ENCODE peak calls at places on chromosomes 12 and 14, in eight cellular contexts. O is fibroblast of lung, G is neural progenitor cell, Y is hepatocyte, X is spleen, V is aorta, U is body of pancreas, T is A549. J is an unnamed sample.

GRCh38 chr14:68777644-68778043 is 15.2 kb downstream of the ZFP36L1 start:
- DNase-seq in O (no peak), G (no peak), Y (no peak), X (no peak), V (no peak), U (no peak), T (no peak), J (no peak)

GRCh38 chr14:23061995-23062394 is 4.7 kb upstream of the CDH24 start:
- DNase-seq in O (peak; percentile 94), G (no peak), Y (peak; percentile 83), X (no peak), V (peak; percentile 80), U (peak; percentile 79), T (peak; percentile 84), J (no peak)

GRCh38 chr14:57057803-57058202 is 210.9 kb downstream of the EXOC5 start:
- DNase-seq in O (no peak), G (no peak), Y (peak; percentile 10), X (no peak), V (no peak), U (peak; percentile 93), T (no peak), J (no peak)

GRCh38 chr14:59274991-59275391 is 86.5 kb downstream of the DAAM1 start:
- DNase-seq in O (peak; percentile 57), G (peak; percentile 47), Y (no peak), X (peak; percentile 69), V (no peak), U (peak; percentile 26), T (no peak), J (no peak)

GRCh38 chr12:120337730-120338129 is 10.2 kb upstream of the PLA2G1B start:
- DNase-seq in O (no peak), G (no peak), Y (no peak), X (no peak), V (no peak), U (no peak), T (no peak), J (no peak)

GRCh38 chr14:93207468-93208308 is 632 bp downstream of the UBR7 start:
- DNase-seq in O (peak; percentile 65), G (peak; percentile 79), Y (peak; percentile 75), X (no peak), V (no peak), U (peak; percentile 44), T (peak; percentile 72), J (peak; percentile 48)

GRCh38 chr12:108612788-108613282 is 15.0 kb upstream of the TMEM119 start:
- DNase-seq in O (peak; percentile 47), G (peak; percentile 48), Y (no peak), X (no peak), V (no peak), U (no peak), T (no peak), J (no peak)

GRCh38 chr14:34750233-34750632 is 35.8 kb upstream of the CFL2 start:
- DNase-seq in O (no peak), G (no peak), Y (no peak), X (no peak), V (no peak), U (no peak), T (no peak), J (no peak)

GRCh38 chr14:35229495-35230089 is 62.6 kb upstream of the PSMA6 start:
- DNase-seq in O (no peak), G (no peak), Y (no peak), X (no peak), V (no peak), U (no peak), T (no peak), J (no peak)

GRCh38 chr12:76346798-76347420 is 1.3 kb downstream of the BBS10 start:
- DNase-seq in O (peak; percentile 70), G (peak; percentile 33), Y (peak; percentile 68), X (no peak), V (peak; percentile 52), U (no peak), T (peak; percentile 54), J (no peak)

GRCh38 chr14:104926619-104927431 is 2.1 kb downstream of the PLD4 start:
- DNase-seq in O (no peak), G (no peak), Y (no peak), X (peak; percentile 89), V (no peak), U (no peak), T (no peak), J (no peak)

GRCh38 chr14:31013841-31014240 is 11.6 kb upstream of the AP4S1 start:
- DNase-seq in O (no peak), G (no peak), Y (no peak), X (no peak), V (no peak), U (no peak), T (no peak), J (no peak)

GRCh38 chr12:6536894-6537579 is 2.7 kb downstream of the GAPDH start:
- DNase-seq in O (peak; percentile 17), G (no peak), Y (no peak), X (no peak), V (no peak), U (no peak), T (peak; percentile 37), J (no peak)

GRCh38 chr14:68012861-68013260 is 193.3 kb downstream of the RAD51B start:
- DNase-seq in O (no peak), G (peak; percentile 2), Y (no peak), X (no peak), V (no peak), U (no peak), T (no peak), J (no peak)

GRCh38 chr14:98592611-98593170 is 679.3 kb downstream of the BCL11B start:
- DNase-seq in O (no peak), G (peak; percentile 15), Y (no peak), X (no peak), V (no peak), U (no peak), T (no peak), J (no peak)

GRCh38 chr12:122147514-122148290 is 26.3 kb downstream of the IL31 start:
- DNase-seq in O (no peak), G (no peak), Y (no peak), X (no peak), V (no peak), U (no peak), T (no peak), J (no peak)

GRCh38 chr12:122145505-122146330 is 28.3 kb downstream of the IL31 start:
- DNase-seq in O (no peak), G (no peak), Y (no peak), X (no peak), V (no peak), U (no peak), T (no peak), J (no peak)

GRCh38 chr12:122144885-122145284 is 29.1 kb downstream of the IL31 start:
- DNase-seq in O (no peak), G (no peak), Y (no peak), X (no peak), V (no peak), U (no peak), T (no peak), J (no peak)

GRCh38 chr12:122150127-122150681 is 23.8 kb downstream of the IL31 start:
- DNase-seq in O (no peak), G (no peak), Y (no peak), X (no peak), V (no peak), U (no peak), T (no peak), J (no peak)

DNA sequence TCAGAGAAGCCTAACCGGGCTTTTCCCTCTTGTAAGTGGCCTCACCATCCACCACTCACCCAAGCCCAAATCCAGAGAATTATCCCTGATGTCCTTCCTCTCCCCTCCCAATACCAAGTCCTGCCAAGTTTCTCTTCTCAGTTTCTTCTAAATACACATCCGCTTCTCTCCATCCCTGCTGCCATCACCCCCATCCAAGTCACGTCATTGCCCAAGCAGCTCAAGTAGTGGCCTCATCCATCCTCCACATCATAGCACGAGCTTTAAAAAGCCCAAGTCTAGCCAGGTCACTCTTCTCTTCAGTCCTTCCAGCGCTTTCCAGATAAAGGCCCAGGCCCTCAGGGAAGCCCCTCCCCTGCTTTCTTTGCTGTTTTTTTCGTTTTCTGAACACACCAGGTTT is 25.4 kb downstream of the IL31 start:
- DNase-seq in O (peak; percentile 36), G (no peak), Y (no peak), X (no peak), V (no peak), U (no peak), T (no peak), J (no peak)
- H3K27ac ChIP-seq in O (no peak overlapping the region), G (no peak overlapping the region), Y (no peak overlapping the region), X (no peak overlapping the region), V (no peak overlapping the region), U (no peak overlapping the region), T (no peak overlapping the region), J (no peak overlapping the region)

GRCh38 chr14:100225169-100225568 is 13.8 kb upstream of the YY1 start:
- DNase-seq in O (no peak), G (no peak), Y (no peak), X (no peak), V (no peak), U (no peak), T (no peak), J (no peak)
- H3K4me3 ChIP-seq in O (no peak overlapping the region), G (no peak overlapping the region), Y (no peak overlapping the region), X (no peak overlapping the region), V (no peak overlapping the region), U (no peak overlapping the region), T (no peak overlapping the region), J (no peak overlapping the region)

DNA sequence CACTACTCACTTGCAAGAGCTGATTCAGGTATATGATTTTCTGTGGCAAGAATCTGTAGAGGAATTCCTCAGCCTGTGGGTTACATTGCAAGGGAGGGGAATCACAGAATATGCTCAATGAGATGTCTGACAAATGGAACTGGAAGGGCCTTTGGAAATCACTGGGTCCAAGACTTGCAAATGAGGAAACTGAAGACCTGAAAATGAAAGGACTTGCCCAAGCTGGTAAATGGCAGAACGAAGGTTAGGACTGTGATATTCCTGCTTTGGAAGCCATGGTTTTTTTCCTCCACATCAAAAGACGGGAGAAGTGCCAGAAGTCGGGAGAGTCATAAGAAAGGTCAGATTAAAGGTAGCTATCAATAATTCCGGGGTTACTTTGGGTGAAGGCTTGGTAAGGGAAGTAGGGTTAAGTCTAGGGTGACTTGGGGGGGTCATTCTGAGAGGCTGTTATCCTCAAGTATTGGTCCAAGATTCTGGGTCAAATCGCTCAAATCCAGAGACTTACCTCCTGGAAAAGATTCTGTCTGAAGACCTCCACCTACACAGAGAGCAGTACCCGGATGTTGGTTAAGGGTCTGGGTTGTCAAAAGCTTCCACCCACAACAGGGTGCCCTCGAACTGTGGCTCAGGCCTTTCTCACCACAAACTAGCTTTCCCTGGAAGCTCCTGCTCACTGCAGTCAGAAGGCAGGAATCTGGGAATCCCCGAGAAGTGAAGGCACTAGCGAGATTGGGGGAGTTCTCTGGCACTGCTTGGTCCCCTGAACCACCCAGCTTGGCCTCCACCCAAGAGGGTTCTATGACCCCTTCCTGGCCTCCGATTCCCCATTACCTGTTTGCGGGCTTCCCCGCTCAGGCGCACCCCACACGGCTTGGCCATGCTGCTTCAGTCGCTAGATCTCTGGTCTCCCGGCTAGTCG is at the start of gene PSME2:
- DNase-seq in O (peak; percentile 75), G (no peak), Y (no peak), X (no peak), V (no peak), U (no peak), T (no peak), J (no peak)
- H3K27ac ChIP-seq in O (peak within 1 kb of the TSS; percentile 79), G (peak within 1 kb of the TSS; percentile 61), Y (peak within 1 kb of the TSS; percentile 79), X (peak within 1 kb of the TSS; percentile 99), V (no peak within 1 kb of the TSS), U (peak within 1 kb of the TSS; percentile 93), T (peak within 1 kb of the TSS; percentile 91), J (peak within 1 kb of the TSS; percentile 99)

GRCh38 chr14:78704965-78705364 is 534.8 kb downstream of the NRXN3 start:
- DNase-seq in O (no peak), G (no peak), Y (no peak), X (no peak), V (no peak), U (no peak), T (no peak), J (no peak)
- H3K4me3 ChIP-seq in O (no peak overlapping the region), G (no peak overlapping the region), Y (no peak overlapping the region), X (no peak overlapping the region), V (no peak overlapping the region), U (no peak overlapping the region), T (no peak overlapping the region), J (no peak overlapping the region)